ENCODE peak calls at places on chromosomes 6 and 20, in six cellular contexts. One of them, this sample, is unnamed.

GRCh38 chr6:166595949-166596348 is 9.5 kb upstream of the RAMACL start:
- DNase-seq in astrocyte: no peak
- DNase-seq in amniotic stem cell: no peak
- DNase-seq in progenitor cell of endocrine pancreas: no peak
- DNase-seq in neural progenitor cell: no peak
- DNase-seq in activated effector memory CD4-positive, alpha-beta T cell treated with anti-CD3 and anti-CD28 coated beads, Interleukin-2, amount 50 U/mL, for 16 hours: no peak
- DNase-seq in this sample: no peak

GRCh38 chr6:22236626-22237414 is 60.0 kb downstream of the PRL start:
- DNase-seq in progenitor cell of endocrine pancreas: no peak
- DNase-seq in neural progenitor cell: no peak
- DNase-seq in activated effector memory CD4-positive, alpha-beta T cell treated with anti-CD3 and anti-CD28 coated beads, Interleukin-2, amount 50 U/mL, for 16 hours: no peak
- DNase-seq in astrocyte: peak; percentile 96
- DNase-seq in amniotic stem cell: peak; percentile 48
- DNase-seq in this sample: no peak

GRCh38 chr20:38353298-38353697 is 7.0 kb downstream of the LBP start:
- DNase-seq in amniotic stem cell: no peak
- DNase-seq in activated effector memory CD4-positive, alpha-beta T cell treated with anti-CD3 and anti-CD28 coated beads, Interleukin-2, amount 50 U/mL, for 16 hours: no peak
- DNase-seq in astrocyte: no peak
- DNase-seq in neural progenitor cell: peak; percentile 29
- DNase-seq in progenitor cell of endocrine pancreas: no peak
- DNase-seq in this sample: no peak

GRCh38 chr6:37680668-37681067 is 17.0 kb downstream of the MDGA1 start:
- DNase-seq in astrocyte: no peak
- DNase-seq in neural progenitor cell: no peak
- DNase-seq in progenitor cell of endocrine pancreas: no peak
- DNase-seq in amniotic stem cell: no peak
- DNase-seq in activated effector memory CD4-positive, alpha-beta T cell treated with anti-CD3 and anti-CD28 coated beads, Interleukin-2, amount 50 U/mL, for 16 hours: no peak
- DNase-seq in this sample: no peak

GRCh38 chr6:6452002-6452401 is 131.5 kb upstream of the F13A1 start:
- DNase-seq in activated effector memory CD4-positive, alpha-beta T cell treated with anti-CD3 and anti-CD28 coated beads, Interleukin-2, amount 50 U/mL, for 16 hours: no peak
- DNase-seq in amniotic stem cell: no peak
- DNase-seq in astrocyte: no peak
- DNase-seq in neural progenitor cell: no peak
- DNase-seq in progenitor cell of endocrine pancreas: no peak
- DNase-seq in this sample: no peak

GRCh38 chr6:40708049-40708448 is 120.9 kb upstream of the LRFN2 start:
- DNase-seq in activated effector memory CD4-positive, alpha-beta T cell treated with anti-CD3 and anti-CD28 coated beads, Interleukin-2, amount 50 U/mL, for 16 hours: no peak
- DNase-seq in progenitor cell of endocrine pancreas: no peak
- DNase-seq in neural progenitor cell: no peak
- DNase-seq in astrocyte: no peak
- DNase-seq in amniotic stem cell: no peak
- DNase-seq in this sample: no peak

GRCh38 chr20:37526238-37526838 is 1.3 kb downstream of the BLCAP start:
- DNase-seq in neural progenitor cell: peak; percentile 77
- DNase-seq in progenitor cell of endocrine pancreas: no peak
- DNase-seq in astrocyte: peak; percentile 27
- DNase-seq in amniotic stem cell: peak; percentile 23
- DNase-seq in activated effector memory CD4-positive, alpha-beta T cell treated with anti-CD3 and anti-CD28 coated beads, Interleukin-2, amount 50 U/mL, for 16 hours: peak; percentile 56
- DNase-seq in this sample: peak; percentile 69

GRCh38 chr6:93389192-93389591 is 30.2 kb downstream of the EPHA7 start:
- DNase-seq in amniotic stem cell: no peak
- DNase-seq in progenitor cell of endocrine pancreas: no peak
- DNase-seq in astrocyte: no peak
- DNase-seq in activated effector memory CD4-positive, alpha-beta T cell treated with anti-CD3 and anti-CD28 coated beads, Interleukin-2, amount 50 U/mL, for 16 hours: no peak
- DNase-seq in neural progenitor cell: no peak
- DNase-seq in this sample: no peak

GRCh38 chr20:34512266-34512954 is 3.8 kb upstream of the DYNLRB1 start:
- DNase-seq in amniotic stem cell: no peak
- DNase-seq in progenitor cell of endocrine pancreas: no peak
- DNase-seq in neural progenitor cell: no peak
- DNase-seq in astrocyte: peak; percentile 22
- DNase-seq in activated effector memory CD4-positive, alpha-beta T cell treated with anti-CD3 and anti-CD28 coated beads, Interleukin-2, amount 50 U/mL, for 16 hours: no peak
- DNase-seq in this sample: no peak

GRCh38 chr20:407953-408842 is at the start of gene RBCK1:
- DNase-seq in activated effector memory CD4-positive, alpha-beta T cell treated with anti-CD3 and anti-CD28 coated beads, Interleukin-2, amount 50 U/mL, for 16 hours: peak; percentile 96
- DNase-seq in astrocyte: peak; percentile 54
- DNase-seq in amniotic stem cell: peak; percentile 55
- DNase-seq in neural progenitor cell: peak; percentile 86
- DNase-seq in progenitor cell of endocrine pancreas: peak; percentile 63
- DNase-seq in this sample: no peak

GRCh38 chr6:43005844-43006243 is 7.9 kb downstream of the MEA1 start:
- DNase-seq in progenitor cell of endocrine pancreas: no peak
- DNase-seq in neural progenitor cell: no peak
- DNase-seq in activated effector memory CD4-positive, alpha-beta T cell treated with anti-CD3 and anti-CD28 coated beads, Interleukin-2, amount 50 U/mL, for 16 hours: no peak
- DNase-seq in amniotic stem cell: no peak
- DNase-seq in astrocyte: no peak
- DNase-seq in this sample: no peak

GRCh38 chr20:37090357-37090871 is 5.4 kb downstream of the RBL1 start:
- DNase-seq in astrocyte: no peak
- DNase-seq in amniotic stem cell: no peak
- DNase-seq in progenitor cell of endocrine pancreas: no peak
- DNase-seq in neural progenitor cell: no peak
- DNase-seq in activated effector memory CD4-positive, alpha-beta T cell treated with anti-CD3 and anti-CD28 coated beads, Interleukin-2, amount 50 U/mL, for 16 hours: no peak
- DNase-seq in this sample: no peak

GRCh38 chr20:62501801-62502495 is 26.2 kb upstream of the GATA5 start:
- DNase-seq in astrocyte: peak; percentile 44
- DNase-seq in amniotic stem cell: no peak
- DNase-seq in progenitor cell of endocrine pancreas: no peak
- DNase-seq in activated effector memory CD4-positive, alpha-beta T cell treated with anti-CD3 and anti-CD28 coated beads, Interleukin-2, amount 50 U/mL, for 16 hours: peak; percentile 89
- DNase-seq in neural progenitor cell: no peak
- DNase-seq in this sample: peak; percentile 47

GRCh38 chr6:138410972-138411667 is 7.1 kb downstream of the HEBP2 start:
- DNase-seq in amniotic stem cell: peak; percentile 34
- DNase-seq in astrocyte: peak; percentile 58
- DNase-seq in activated effector memory CD4-positive, alpha-beta T cell treated with anti-CD3 and anti-CD28 coated beads, Interleukin-2, amount 50 U/mL, for 16 hours: no peak
- DNase-seq in neural progenitor cell: no peak
- DNase-seq in progenitor cell of endocrine pancreas: no peak
- DNase-seq in this sample: peak; percentile 75

GRCh38 chr20:50520222-50520877 is 10.2 kb downstream of the PTPN1 start:
- DNase-seq in activated effector memory CD4-positive, alpha-beta T cell treated with anti-CD3 and anti-CD28 coated beads, Interleukin-2, amount 50 U/mL, for 16 hours: peak; percentile 75
- DNase-seq in amniotic stem cell: no peak
- DNase-seq in neural progenitor cell: no peak
- DNase-seq in progenitor cell of endocrine pancreas: no peak
- DNase-seq in astrocyte: no peak
- DNase-seq in this sample: no peak

GRCh38 chr20:24872291-24873014 is 76.6 kb upstream of the CST7 start:
- DNase-seq in astrocyte: no peak
- DNase-seq in activated effector memory CD4-positive, alpha-beta T cell treated with anti-CD3 and anti-CD28 coated beads, Interleukin-2, amount 50 U/mL, for 16 hours: no peak
- DNase-seq in amniotic stem cell: no peak
- DNase-seq in neural progenitor cell: no peak
- DNase-seq in progenitor cell of endocrine pancreas: no peak
- DNase-seq in this sample: no peak

GRCh38 chr20:61797200-61797599 is 268.5 kb downstream of the TAF4 start:
- DNase-seq in activated effector memory CD4-positive, alpha-beta T cell treated with anti-CD3 and anti-CD28 coated beads, Interleukin-2, amount 50 U/mL, for 16 hours: no peak
- DNase-seq in amniotic stem cell: no peak
- DNase-seq in astrocyte: no peak
- DNase-seq in progenitor cell of endocrine pancreas: no peak
- DNase-seq in neural progenitor cell: peak; percentile 42
- DNase-seq in this sample: no peak

GRCh38 chr6:134152767-134153485 is 100.5 kb upstream of the SLC2A12 start:
- DNase-seq in neural progenitor cell: no peak
- DNase-seq in progenitor cell of endocrine pancreas: no peak
- DNase-seq in astrocyte: no peak
- DNase-seq in amniotic stem cell: no peak
- DNase-seq in activated effector memory CD4-positive, alpha-beta T cell treated with anti-CD3 and anti-CD28 coated beads, Interleukin-2, amount 50 U/mL, for 16 hours: no peak
- DNase-seq in this sample: no peak

GRCh38 chr6:34243901-34244884 is 4.6 kb downstream of the SMIM29 start:
- DNase-seq in neural progenitor cell: no peak
- DNase-seq in amniotic stem cell: peak; percentile 87
- DNase-seq in activated effector memory CD4-positive, alpha-beta T cell treated with anti-CD3 and anti-CD28 coated beads, Interleukin-2, amount 50 U/mL, for 16 hours: peak; percentile 87
- DNase-seq in astrocyte: peak; percentile 85
- DNase-seq in progenitor cell of endocrine pancreas: no peak
- DNase-seq in this sample: peak; percentile 58

GRCh38 chr20:10929023-10929422 is 255.2 kb upstream of the JAG1 start:
- DNase-seq in astrocyte: no peak
- DNase-seq in progenitor cell of endocrine pancreas: no peak
- DNase-seq in activated effector memory CD4-positive, alpha-beta T cell treated with anti-CD3 and anti-CD28 coated beads, Interleukin-2, amount 50 U/mL, for 16 hours: no peak
- DNase-seq in amniotic stem cell: no peak
- DNase-seq in neural progenitor cell: no peak
- DNase-seq in this sample: no peak

GRCh38 chr20:11797161-11797560 is 120.5 kb upstream of the BTBD3 start:
- DNase-seq in progenitor cell of endocrine pancreas: no peak
- DNase-seq in amniotic stem cell: no peak
- DNase-seq in neural progenitor cell: no peak
- DNase-seq in activated effector memory CD4-positive, alpha-beta T cell treated with anti-CD3 and anti-CD28 coated beads, Interleukin-2, amount 50 U/mL, for 16 hours: no peak
- DNase-seq in astrocyte: peak; percentile 22
- DNase-seq in this sample: no peak

GRCh38 chr6:89385156-89385667 is 26.9 kb downstream of the RRAGD start:
- DNase-seq in neural progenitor cell: no peak
- DNase-seq in amniotic stem cell: no peak
- DNase-seq in progenitor cell of endocrine pancreas: no peak
- DNase-seq in activated effector memory CD4-positive, alpha-beta T cell treated with anti-CD3 and anti-CD28 coated beads, Interleukin-2, amount 50 U/mL, for 16 hours: no peak
- DNase-seq in astrocyte: peak; percentile 66
- DNase-seq in this sample: no peak

GRCh38 chr6:160667854-160668481 is 3.9 kb upstream of the LPA start:
- DNase-seq in amniotic stem cell: no peak
- DNase-seq in progenitor cell of endocrine pancreas: peak; percentile 36
- DNase-seq in neural progenitor cell: peak; percentile 52
- DNase-seq in activated effector memory CD4-positive, alpha-beta T cell treated with anti-CD3 and anti-CD28 coated beads, Interleukin-2, amount 50 U/mL, for 16 hours: peak; percentile 68
- DNase-seq in astrocyte: no peak
- DNase-seq in this sample: no peak

GRCh38 chr6:141483561-141484061 is 649.1 kb upstream of the GJE1 start:
- DNase-seq in astrocyte: peak; percentile 95
- DNase-seq in neural progenitor cell: no peak
- DNase-seq in progenitor cell of endocrine pancreas: no peak
- DNase-seq in activated effector memory CD4-positive, alpha-beta T cell treated with anti-CD3 and anti-CD28 coated beads, Interleukin-2, amount 50 U/mL, for 16 hours: peak; percentile 77
- DNase-seq in amniotic stem cell: peak; percentile 63
- DNase-seq in this sample: peak; percentile 42

GRCh38 chr6:121651420-121651819 is 216.0 kb downstream of the GJA1 start:
- DNase-seq in activated effector memory CD4-positive, alpha-beta T cell treated with anti-CD3 and anti-CD28 coated beads, Interleukin-2, amount 50 U/mL, for 16 hours: no peak
- DNase-seq in astrocyte: peak; percentile 20
- DNase-seq in neural progenitor cell: no peak
- DNase-seq in amniotic stem cell: no peak
- DNase-seq in progenitor cell of endocrine pancreas: no peak
- DNase-seq in this sample: peak; percentile 95

GRCh38 chr6:138722425-138723371 is 50.9 kb upstream of the CCDC28A start:
- DNase-seq in amniotic stem cell: no peak
- DNase-seq in progenitor cell of endocrine pancreas: no peak
- DNase-seq in neural progenitor cell: peak; percentile 3
- DNase-seq in activated effector memory CD4-positive, alpha-beta T cell treated with anti-CD3 and anti-CD28 coated beads, Interleukin-2, amount 50 U/mL, for 16 hours: no peak
- DNase-seq in astrocyte: peak; percentile 91
- DNase-seq in this sample: no peak

GRCh38 chr6:163728442-163729126 is 314.1 kb downstream of the QKI start:
- DNase-seq in activated effector memory CD4-positive, alpha-beta T cell treated with anti-CD3 and anti-CD28 coated beads, Interleukin-2, amount 50 U/mL, for 16 hours: peak; percentile 19
- DNase-seq in amniotic stem cell: no peak
- DNase-seq in neural progenitor cell: no peak
- DNase-seq in progenitor cell of endocrine pancreas: no peak
- DNase-seq in astrocyte: no peak
- DNase-seq in this sample: no peak

GRCh38 chr6:168320661-168321060 is 1.1 kb upstream of the DACT2 start:
- DNase-seq in amniotic stem cell: no peak
- DNase-seq in progenitor cell of endocrine pancreas: no peak
- DNase-seq in activated effector memory CD4-positive, alpha-beta T cell treated with anti-CD3 and anti-CD28 coated beads, Interleukin-2, amount 50 U/mL, for 16 hours: no peak
- DNase-seq in astrocyte: no peak
- DNase-seq in neural progenitor cell: no peak
- DNase-seq in this sample: no peak

GRCh38 chr20:689348-689747 is 13.7 kb upstream of the SCRT2 start:
- DNase-seq in neural progenitor cell: no peak
- DNase-seq in activated effector memory CD4-positive, alpha-beta T cell treated with anti-CD3 and anti-CD28 coated beads, Interleukin-2, amount 50 U/mL, for 16 hours: peak; percentile 27
- DNase-seq in astrocyte: no peak
- DNase-seq in progenitor cell of endocrine pancreas: no peak
- DNase-seq in amniotic stem cell: no peak
- DNase-seq in this sample: no peak